ENCODE peak calls at places on chromosomes 11 and 22, in four cellular contexts. N, Y, J and T are unnamed samples.

GRCh38 chr11:44774131-44774530 is 47.4 kb downstream of the TSPAN18 start:
- DNase-seq in J (no peak), Y (no peak), N (no peak), T (no peak)

GRCh38 chr22:31272522-31273446 is 19.5 kb downstream of the PIK3IP1 start:
- DNase-seq in N (no peak), Y (no peak), J (peak; percentile 27), T (no peak)

GRCh38 chr11:21949741-21950413 is 243.0 kb upstream of the ANO5 start:
- DNase-seq in N (no peak), J (no peak), Y (no peak), T (no peak)

GRCh38 chr11:99383628-99384300 is 363.0 kb downstream of the CNTN5 start:
- DNase-seq in Y (no peak), N (no peak), J (no peak), T (no peak)

GRCh38 chr11:112584674-112585073 is 324.0 kb upstream of the PLET1 start:
- DNase-seq in Y (no peak), J (no peak), N (no peak), T (no peak)

GRCh38 chr11:110294509-110294908 is 1.9 kb downstream of the RDX start:
- DNase-seq in J (no peak), N (no peak), Y (no peak), T (no peak)

GRCh38 chr11:123450593-123450992 is 20.5 kb downstream of the GRAMD1B start:
- DNase-seq in Y (no peak), J (no peak), N (no peak), T (no peak)

GRCh38 chr11:126072141-126072741 is 9.6 kb upstream of the CDON start:
- DNase-seq in Y (no peak), N (no peak), J (no peak), T (no peak)

GRCh38 chr11:62544521-62545436 is 1.8 kb downstream of the AHNAK start:
- DNase-seq in J (peak; percentile 39), Y (no peak), N (peak; percentile 88), T (no peak)

GRCh38 chr22:50085211-50085999 is at the start of gene MLC1:
- DNase-seq in N (no peak), J (no peak), Y (peak; percentile 82), T (no peak)

GRCh38 chr22:46830001-46830715 is 67.7 kb downstream of the TBC1D22A start:
- DNase-seq in N (no peak), Y (no peak), J (no peak), T (no peak)

GRCh38 chr11:40877256-40877655 is 582.2 kb downstream of the LRRC4C start:
- DNase-seq in J (no peak), N (no peak), Y (no peak), T (no peak)

DNA sequence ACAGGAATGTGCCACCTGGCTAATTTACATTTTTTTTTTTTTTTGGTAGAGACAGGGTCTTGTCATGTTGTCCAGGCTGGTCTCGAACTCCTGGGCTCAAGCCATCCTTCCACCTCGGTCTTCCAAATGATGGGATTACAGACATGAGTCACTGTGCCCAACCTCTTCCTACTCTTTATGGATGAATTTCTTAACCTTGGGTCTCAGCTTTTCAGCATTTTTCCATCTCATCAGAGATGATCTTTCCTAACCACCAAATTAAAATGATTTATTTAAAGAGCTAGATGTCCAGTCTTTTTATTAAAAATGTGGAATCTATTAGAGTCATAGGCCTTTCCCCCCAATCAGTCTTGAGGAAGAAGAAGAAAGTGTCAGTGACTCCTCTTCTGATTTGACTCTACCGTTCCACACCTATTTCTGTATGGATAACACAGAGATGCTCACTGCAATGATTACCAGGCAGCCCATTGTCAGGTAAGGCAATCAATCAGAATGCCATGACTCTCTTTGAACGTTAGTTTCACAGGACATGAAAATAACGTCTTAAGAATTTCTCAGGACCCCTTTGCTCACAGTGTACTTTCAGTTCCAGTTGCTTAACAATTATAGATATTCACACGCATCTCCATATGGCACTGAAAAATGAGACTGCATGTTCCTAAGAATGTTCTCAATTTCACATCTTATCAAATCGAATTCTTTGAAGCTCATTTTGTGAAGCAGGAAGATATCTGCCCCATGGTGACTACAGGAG is 51.0 kb downstream of the MIAT start:
- DNase-seq in N (no peak), Y (no peak), J (no peak), T (no peak)
- H3K27ac ChIP-seq in N (no peak overlapping the region), Y (no peak overlapping the region), J (no peak overlapping the region), T (no peak overlapping the region)

GRCh38 chr11:57787205-57787604 is 25.6 kb downstream of the CTNND1 start:
- DNase-seq in Y (no peak), N (no peak), J (no peak), T (no peak)
- H3K4me3 ChIP-seq in Y (no peak overlapping the region), N (no peak overlapping the region), J (no peak overlapping the region), T (no peak overlapping the region)

DNA sequence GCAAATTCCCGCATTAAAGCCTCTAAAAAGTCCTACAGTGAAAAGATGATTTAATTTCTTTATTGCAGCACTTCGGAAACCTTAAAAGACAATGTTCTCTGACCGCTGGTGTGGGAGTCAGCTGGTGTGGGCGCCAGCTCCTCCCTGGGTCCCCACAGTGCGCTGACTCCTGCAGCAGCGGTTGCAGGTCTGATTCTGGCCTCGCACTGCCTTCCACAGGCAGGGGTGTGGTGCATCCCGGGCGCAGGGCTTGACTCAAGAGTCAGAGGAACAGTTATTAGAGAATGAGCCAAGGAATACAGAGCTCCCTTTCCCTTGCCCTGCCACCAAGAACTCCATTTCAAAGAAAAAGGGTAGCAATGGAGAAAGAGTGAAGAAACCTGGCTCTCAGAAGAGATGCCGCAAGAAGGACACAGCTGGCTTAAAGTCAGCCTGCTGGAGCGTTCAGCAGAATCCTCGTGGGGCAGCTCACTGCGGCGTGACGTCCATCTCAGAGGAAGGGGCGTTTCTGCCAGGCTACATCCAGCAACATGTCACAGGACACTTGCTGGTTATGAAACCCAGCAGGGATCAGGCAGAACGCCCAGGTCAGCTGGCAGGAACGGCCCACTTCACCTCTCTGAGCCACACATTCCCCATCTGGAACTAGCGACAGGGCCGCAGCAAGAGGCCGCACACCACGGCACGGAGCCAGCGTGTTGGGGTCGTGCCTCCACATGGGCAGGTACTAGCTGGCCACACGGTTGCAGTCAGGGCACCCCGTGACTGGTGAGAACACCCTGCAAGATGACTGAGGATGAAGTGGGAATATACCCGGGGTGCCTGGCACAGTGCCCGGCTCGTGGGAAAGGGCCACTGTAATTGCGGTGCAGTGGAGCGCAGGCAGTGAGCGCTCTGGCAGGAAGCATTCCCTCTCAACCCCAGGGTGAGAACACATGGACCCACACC is 18.1 kb upstream of the EFCAB6 start:
- DNase-seq in Y (no peak), J (no peak), N (peak; percentile 84), T (no peak)
- H3K27ac ChIP-seq in Y (no peak overlapping the region), J (no peak overlapping the region), N (peak overlapping the region; percentile 63), T (no peak overlapping the region)

GRCh38 chr11:68312780-68313573 is 586 bp downstream of the LRP5 start:
- DNase-seq in Y (no peak), J (peak; percentile 81), N (peak; percentile 91), T (no peak)

GRCh38 chr11:68315581-68315920 is 3.2 kb downstream of the LRP5 start:
- DNase-seq in N (no peak), Y (no peak), J (peak; percentile 45), T (no peak)

GRCh38 chr11:68314203-68314885 is 2.0 kb downstream of the LRP5 start:
- DNase-seq in N (no peak), J (peak; percentile 40), Y (no peak), T (no peak)

GRCh38 chr11:68313574-68314202 is 1.3 kb downstream of the LRP5 start:
- DNase-seq in Y (no peak), J (peak; percentile 27), N (no peak), T (no peak)

GRCh38 chr11:68314886-68315580 is 2.6 kb downstream of the LRP5 start:
- DNase-seq in Y (no peak), J (peak; percentile 33), N (no peak), T (no peak)
- H3K4me3 ChIP-seq in Y (peak overlapping the region; percentile 98), J (peak overlapping the region; percentile 82), N (peak overlapping the region; percentile 66), T (no peak overlapping the region)

DNA sequence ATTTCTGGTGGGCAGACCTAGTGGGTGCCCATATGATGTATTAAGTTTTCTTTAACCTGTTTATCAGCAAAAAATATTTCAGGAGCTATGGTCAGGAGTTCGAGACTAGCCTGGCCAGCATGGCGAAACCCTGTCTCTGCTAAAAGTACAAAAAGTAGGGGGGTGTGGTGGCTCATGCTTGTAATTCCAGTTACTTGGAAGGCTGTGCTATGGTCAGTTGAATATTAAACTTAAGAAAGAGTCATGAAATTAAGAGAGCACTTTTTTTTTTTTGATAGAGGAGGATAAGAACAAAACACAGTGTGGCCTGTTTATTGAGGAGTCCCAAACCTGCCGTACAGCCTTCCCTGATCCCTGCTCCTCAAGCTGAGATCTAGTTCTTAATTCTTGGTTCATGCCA is 29.8 kb downstream of the OR6Q1 start:
- DNase-seq in J (no peak), N (no peak), Y (no peak), T (no peak)
- H3K27ac ChIP-seq in J (no peak overlapping the region), N (no peak overlapping the region), Y (no peak overlapping the region), T (no peak overlapping the region)

DNA sequence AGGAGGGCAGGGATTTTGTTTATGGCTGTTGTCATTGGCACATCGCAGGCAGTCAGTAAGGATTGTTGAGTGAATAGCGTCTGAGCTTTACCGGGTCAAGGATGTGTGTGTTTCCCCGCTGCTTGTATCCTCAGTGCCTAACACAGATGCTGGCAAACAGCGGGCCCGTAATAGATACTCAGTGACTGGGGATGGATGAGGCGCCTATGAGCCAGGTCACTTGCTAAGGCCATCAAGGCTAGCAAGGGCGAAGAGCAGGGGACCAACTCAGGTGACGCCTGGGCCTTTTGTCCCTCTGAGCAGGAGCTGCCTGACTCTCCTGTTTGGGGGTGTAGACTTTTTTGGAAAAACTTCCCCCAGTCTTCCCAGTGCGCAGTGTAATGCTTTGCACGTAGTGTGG is 118.1 kb downstream of the HIPK3 start:
- DNase-seq in Y (no peak), J (no peak), N (no peak), T (no peak)
- H3K4me3 ChIP-seq in Y (peak overlapping the region; percentile 67), J (no peak overlapping the region), N (no peak overlapping the region), T (peak overlapping the region; percentile 63)

DNA sequence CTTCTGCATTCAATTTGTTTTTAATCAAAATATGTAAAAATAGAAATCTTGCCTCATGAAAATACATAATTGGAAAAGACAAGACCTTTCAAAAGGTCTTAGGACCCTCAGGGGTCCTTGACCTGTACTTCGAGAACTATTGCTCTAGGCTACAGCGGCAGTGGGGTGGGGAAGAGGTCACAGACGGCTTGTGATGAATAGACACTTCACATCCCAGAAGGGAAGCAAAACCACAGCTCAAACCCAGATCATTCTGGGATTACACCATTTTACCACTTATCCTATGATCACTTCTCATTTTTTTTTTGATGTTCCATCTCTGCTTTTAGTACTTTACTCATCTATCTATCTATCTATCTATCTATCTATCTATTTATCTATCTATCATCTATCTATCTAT is 37.2 kb downstream of the RNF141 start:
- DNase-seq in J (no peak), N (no peak), Y (no peak), T (no peak)
- H3K27ac ChIP-seq in J (no peak overlapping the region), N (peak overlapping the region; percentile 76), Y (no peak overlapping the region), T (no peak overlapping the region)

DNA sequence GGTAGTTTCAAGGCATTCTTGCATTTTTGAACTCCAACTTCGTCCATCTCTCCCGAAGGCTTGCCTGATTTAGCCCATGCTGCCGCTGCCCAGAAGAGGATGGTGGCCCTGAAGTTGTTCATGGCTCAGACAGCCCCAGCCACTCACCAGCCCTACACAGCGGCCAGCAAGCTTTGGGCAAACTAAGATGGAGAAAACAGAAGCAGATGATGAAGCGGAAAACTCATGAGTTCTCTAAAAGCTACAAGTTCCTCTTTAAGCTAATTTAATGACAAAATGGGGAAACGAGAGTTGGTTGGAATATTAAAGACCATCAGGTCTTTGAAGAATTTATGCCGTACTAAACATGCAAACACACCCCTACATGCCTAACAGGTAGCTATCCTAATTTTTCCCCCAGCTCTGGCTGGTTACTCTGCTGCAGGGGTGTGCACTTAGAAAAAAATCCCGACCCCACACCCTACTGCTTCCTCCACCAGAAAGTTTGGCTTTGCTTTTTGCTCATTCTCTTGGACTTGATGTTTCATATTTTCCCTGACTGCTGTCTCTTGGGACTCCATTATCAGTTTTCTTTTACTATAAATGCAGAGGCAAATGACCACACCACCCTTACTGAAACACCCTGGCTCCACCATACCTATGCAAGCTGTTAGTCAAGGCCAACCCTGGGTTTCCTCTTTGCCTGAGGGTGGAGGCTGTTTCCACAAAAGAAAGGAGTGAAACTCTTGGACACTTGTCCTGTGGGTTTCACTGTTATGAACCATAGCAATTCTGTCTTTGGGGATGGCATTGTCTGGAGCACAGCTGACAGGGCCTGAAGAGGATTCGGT is at the start of gene MPEG1:
- DNase-seq in N (no peak), Y (no peak), J (no peak), T (no peak)
- H3K4me3 ChIP-seq in N (peak within 1 kb of the TSS; percentile 43), Y (no peak within 1 kb of the TSS), J (no peak within 1 kb of the TSS), T (no peak within 1 kb of the TSS)